ENCODE peak calls at places on chromosomes 11 and 22, in eight cellular contexts. One of them, this sample, is unnamed.

GRCh38 chr11:61693897-61694840 is 14.0 kb downstream of the DAGLA start:
- DNase-seq in activated CD8-positive, alpha-beta memory T cell treated with anti-CD3 and anti-CD28 coated beads for 4 hours: no peak
- DNase-seq in stimulated activated effector memory CD8-positive, alpha-beta T cell treated with anti-CD3 and anti-CD28 coated beads, Interleukin-12 subunit alpha, Interleukin-12 subunit beta, amount 100 ng/mL, for 72 hours: no peak
- DNase-seq in left cardiac atrium: no peak
- DNase-seq in H9: no peak
- DNase-seq in GM12865: no peak
- DNase-seq in right atrium auricular region: no peak
- DNase-seq in nephron progenitor cell: no peak
- DNase-seq in this sample: no peak

GRCh38 chr11:129996113-129996870 is 6.3 kb downstream of the PRDM10 start:
- DNase-seq in activated CD8-positive, alpha-beta memory T cell treated with anti-CD3 and anti-CD28 coated beads for 4 hours: no peak
- DNase-seq in stimulated activated effector memory CD8-positive, alpha-beta T cell treated with anti-CD3 and anti-CD28 coated beads, Interleukin-12 subunit alpha, Interleukin-12 subunit beta, amount 100 ng/mL, for 72 hours: no peak
- DNase-seq in left cardiac atrium: no peak
- DNase-seq in H9: no peak
- DNase-seq in GM12865: no peak
- DNase-seq in right atrium auricular region: no peak
- DNase-seq in nephron progenitor cell: no peak
- DNase-seq in this sample: no peak

GRCh38 chr11:3225159-3225758 is 6.6 kb upstream of the MRGPRG start:
- DNase-seq in activated CD8-positive, alpha-beta memory T cell treated with anti-CD3 and anti-CD28 coated beads for 4 hours: no peak
- DNase-seq in stimulated activated effector memory CD8-positive, alpha-beta T cell treated with anti-CD3 and anti-CD28 coated beads, Interleukin-12 subunit alpha, Interleukin-12 subunit beta, amount 100 ng/mL, for 72 hours: no peak
- DNase-seq in left cardiac atrium: no peak
- DNase-seq in H9: no peak
- DNase-seq in GM12865: no peak
- DNase-seq in right atrium auricular region: peak; percentile 50
- DNase-seq in nephron progenitor cell: no peak
- DNase-seq in this sample: no peak

GRCh38 chr11:12130180-12130980 is 20.0 kb downstream of the MICAL2 start:
- DNase-seq in activated CD8-positive, alpha-beta memory T cell treated with anti-CD3 and anti-CD28 coated beads for 4 hours: no peak
- DNase-seq in stimulated activated effector memory CD8-positive, alpha-beta T cell treated with anti-CD3 and anti-CD28 coated beads, Interleukin-12 subunit alpha, Interleukin-12 subunit beta, amount 100 ng/mL, for 72 hours: no peak
- DNase-seq in left cardiac atrium: no peak
- DNase-seq in H9: no peak
- DNase-seq in GM12865: no peak
- DNase-seq in right atrium auricular region: no peak
- DNase-seq in nephron progenitor cell: no peak
- DNase-seq in this sample: no peak

GRCh38 chr11:45921561-45922424 is 663 bp upstream of the LARGE2 start:
- DNase-seq in activated CD8-positive, alpha-beta memory T cell treated with anti-CD3 and anti-CD28 coated beads for 4 hours: no peak
- DNase-seq in stimulated activated effector memory CD8-positive, alpha-beta T cell treated with anti-CD3 and anti-CD28 coated beads, Interleukin-12 subunit alpha, Interleukin-12 subunit beta, amount 100 ng/mL, for 72 hours: no peak
- DNase-seq in left cardiac atrium: no peak
- DNase-seq in H9: peak; percentile 98
- DNase-seq in GM12865: no peak
- DNase-seq in right atrium auricular region: no peak
- DNase-seq in nephron progenitor cell: peak; percentile 68
- DNase-seq in this sample: peak; percentile 20

GRCh38 chr11:124586247-124586860 is 16.6 kb downstream of the OR8A1 start:
- DNase-seq in activated CD8-positive, alpha-beta memory T cell treated with anti-CD3 and anti-CD28 coated beads for 4 hours: no peak
- DNase-seq in stimulated activated effector memory CD8-positive, alpha-beta T cell treated with anti-CD3 and anti-CD28 coated beads, Interleukin-12 subunit alpha, Interleukin-12 subunit beta, amount 100 ng/mL, for 72 hours: peak; percentile 52
- DNase-seq in left cardiac atrium: peak; percentile 70
- DNase-seq in H9: peak; percentile 46
- DNase-seq in GM12865: peak; percentile 65
- DNase-seq in right atrium auricular region: peak; percentile 69
- DNase-seq in nephron progenitor cell: peak; percentile 67
- DNase-seq in this sample: peak; percentile 51

GRCh38 chr22:46994983-46995382 is 232.5 kb downstream of the TBC1D22A start:
- DNase-seq in activated CD8-positive, alpha-beta memory T cell treated with anti-CD3 and anti-CD28 coated beads for 4 hours: no peak
- DNase-seq in stimulated activated effector memory CD8-positive, alpha-beta T cell treated with anti-CD3 and anti-CD28 coated beads, Interleukin-12 subunit alpha, Interleukin-12 subunit beta, amount 100 ng/mL, for 72 hours: no peak
- DNase-seq in left cardiac atrium: no peak
- DNase-seq in H9: no peak
- DNase-seq in GM12865: no peak
- DNase-seq in right atrium auricular region: no peak
- DNase-seq in nephron progenitor cell: no peak
- DNase-seq in this sample: no peak

GRCh38 chr11:63804259-63804658 is 9.0 kb upstream of the SPINDOC start:
- DNase-seq in activated CD8-positive, alpha-beta memory T cell treated with anti-CD3 and anti-CD28 coated beads for 4 hours: no peak
- DNase-seq in stimulated activated effector memory CD8-positive, alpha-beta T cell treated with anti-CD3 and anti-CD28 coated beads, Interleukin-12 subunit alpha, Interleukin-12 subunit beta, amount 100 ng/mL, for 72 hours: no peak
- DNase-seq in left cardiac atrium: no peak
- DNase-seq in H9: no peak
- DNase-seq in GM12865: no peak
- DNase-seq in right atrium auricular region: no peak
- DNase-seq in nephron progenitor cell: no peak
- DNase-seq in this sample: no peak

GRCh38 chr11:111162306-111162705 is 83.2 kb upstream of the POU2AF2 start:
- DNase-seq in activated CD8-positive, alpha-beta memory T cell treated with anti-CD3 and anti-CD28 coated beads for 4 hours: no peak
- DNase-seq in stimulated activated effector memory CD8-positive, alpha-beta T cell treated with anti-CD3 and anti-CD28 coated beads, Interleukin-12 subunit alpha, Interleukin-12 subunit beta, amount 100 ng/mL, for 72 hours: no peak
- DNase-seq in left cardiac atrium: no peak
- DNase-seq in H9: no peak
- DNase-seq in GM12865: no peak
- DNase-seq in right atrium auricular region: no peak
- DNase-seq in nephron progenitor cell: no peak
- DNase-seq in this sample: no peak

This sample was measured in CD4-positive, CD25-positive, alpha-beta regulatory T cell.